ENCODE peak calls at places on chromosome 13, in ten cellular contexts. W is adrenal gland, G is fibroblast of the aortic adventitia, Z is smooth muscle cell of the brain vasculature, M is HCEC 1CT, D is right atrium auricular region, J is iris pigment epithelial cell, I is MM.1S, L is HAP-1, Y is lower leg skin. B is an unnamed sample.

GRCh38 chr13:43360196-43360595 is 336.8 kb downstream of the DNAJC15 start:
- DNase-seq in W (no peak), G (no peak), Z (no peak), M (no peak), D (no peak), J (no peak), I (no peak), L (peak), Y (no peak), B (no peak)

GRCh38 chr13:99383511-99383921 is 76.3 kb upstream of the GPR183 start:
- DNase-seq in W (peak), G (no peak), Z (no peak), M (no peak), D (peak), J (no peak), I (no peak), L (no peak), Y (no peak), B (peak)

GRCh38 chr13:85366759-85367417 is 432.3 kb downstream of the SLITRK6 start:
- DNase-seq in W (no peak), G (no peak), Z (no peak), M (peak), D (no peak), J (peak), I (no peak), L (no peak), Y (no peak), B (no peak)

GRCh38 chr13:27269114-27269665 is 1.4 kb upstream of the RASL11A start:
- DNase-seq in W (no peak), G (no peak), Z (no peak), M (no peak), D (no peak), J (no peak), I (no peak), L (no peak), Y (no peak), B (no peak)

GRCh38 chr13:19881641-19882040 is 18.2 kb upstream of the ZMYM5 start:
- DNase-seq in W (no peak), G (no peak), Z (no peak), M (no peak), D (no peak), J (no peak), I (no peak), L (no peak), Y (no peak), B (no peak)

GRCh38 chr13:51518847-51519246 is 65.4 kb upstream of the WDFY2 start:
- DNase-seq in W (no peak), G (no peak), Z (no peak), M (no peak), D (no peak), J (no peak), I (no peak), L (no peak), Y (no peak), B (no peak)

GRCh38 chr13:108895220-108895704 is 265.9 kb downstream of the MYO16 start:
- DNase-seq in W (no peak), G (peak), Z (no peak), M (peak), D (no peak), J (peak), I (peak), L (no peak), Y (no peak), B (no peak)

GRCh38 chr13:39433705-39434104 is 169.3 kb downstream of the LHFPL6 start:
- DNase-seq in W (no peak), G (no peak), Z (no peak), M (no peak), D (no peak), J (no peak), I (no peak), L (no peak), Y (no peak), B (no peak)

GRCh38 chr13:83829800-83830199 is 52.5 kb downstream of the SLITRK1 start:
- DNase-seq in W (no peak), G (no peak), Z (no peak), M (no peak), D (no peak), J (peak), I (no peak), L (no peak), Y (no peak), B (no peak)

GRCh38 chr13:85312071-85312470 is 487.1 kb downstream of the SLITRK6 start:
- DNase-seq in W (no peak), G (no peak), Z (no peak), M (no peak), D (no peak), J (no peak), I (no peak), L (no peak), Y (no peak), B (no peak)